ENCODE peak calls at places on chromosomes 4 and X, in seven cellular contexts. U is right lobe of liver; B is Karpas-422; C is Calu3; M is OCI-M1; G is GM18507; A is activated naive CD4-positive, alpha-beta T cell treated with anti-CD3 and anti-CD28 coated beads for 36 hours. P is an unnamed sample.

GRCh38 chrX:48083706-48084105 is 12.3 kb upstream of the ZNF630 start:
- DNase-seq in U (no peak), B (no peak), C (no peak), M (no peak), G (no peak), A (no peak), P (no peak)

GRCh38 chrX:30302957-30303356 is 6.2 kb downstream of the NR0B1 start:
- DNase-seq in U (peak; percentile 41), B (no peak), C (peak; percentile 16), M (peak; percentile 3), G (no peak), A (no peak), P (peak; percentile 80)

GRCh38 chr4:99710681-99711345 is 53.2 kb upstream of the C4orf54 start:
- DNase-seq in U (no peak), B (no peak), C (peak; percentile 8), M (no peak), G (no peak), A (peak; percentile 33), P (no peak)

GRCh38 chr4:1154523-1155182 is 17.7 kb downstream of the SPON2 start:
- DNase-seq in U (no peak), B (no peak), C (peak; percentile 36), M (no peak), G (no peak), A (no peak), P (no peak)

GRCh38 chrX:2282490-2283090 is 218.2 kb downstream of the DHRSX start:
- DNase-seq in U (no peak), B (no peak), C (no peak), M (no peak), G (no peak), A (no peak), P (no peak)

GRCh38 chr4:56618734-56619133 is 62.4 kb downstream of the HOPX start:
- DNase-seq in U (no peak), B (no peak), C (no peak), M (peak; percentile 15), G (no peak), A (no peak), P (no peak)

GRCh38 chr4:13642163-13642562 is 14.6 kb upstream of the BOD1L1 start:
- DNase-seq in U (no peak), B (no peak), C (no peak), M (no peak), G (no peak), A (no peak), P (no peak)

GRCh38 chr4:129092636-129093172 is 635 bp downstream of the SCLT1 start:
- DNase-seq in U (no peak), B (peak; percentile 74), C (no peak), M (peak; percentile 66), G (no peak), A (no peak), P (no peak)

GRCh38 chr4:31370866-31371465 is 650.8 kb downstream of the PCDH7 start:
- DNase-seq in U (no peak), B (peak; percentile 79), C (no peak), M (peak; percentile 74), G (no peak), A (peak; percentile 7), P (peak; percentile 15)

GRCh38 chrX:133685806-133686205 is 270.5 kb upstream of the GPC4 start:
- DNase-seq in U (no peak), B (peak; percentile 87), C (no peak), M (no peak), G (no peak), A (no peak), P (no peak)

GRCh38 chrX:47573334-47574095 is 8.7 kb upstream of the TIMP1 start:
- DNase-seq in U (no peak), B (peak; percentile 27), C (no peak), M (no peak), G (no peak), A (no peak), P (peak; percentile 58)

GRCh38 chr4:24497221-24497620 is 87.1 kb downstream of the DHX15 start:
- DNase-seq in U (no peak), B (no peak), C (no peak), M (no peak), G (no peak), A (no peak), P (no peak)

GRCh38 chr4:102541708-102542107 is 40.5 kb downstream of the NFKB1 start:
- DNase-seq in U (no peak), B (no peak), C (no peak), M (no peak), G (no peak), A (peak; percentile 67), P (no peak)

GRCh38 chr4:23827971-23828680 is 61.7 kb downstream of the PPARGC1A start:
- DNase-seq in U (no peak), B (no peak), C (no peak), M (peak; percentile 2), G (no peak), A (no peak), P (no peak)

GRCh38 chr4:102338405-102338804 is 6.9 kb downstream of the SLC39A8 start:
- DNase-seq in U (no peak), B (no peak), C (no peak), M (no peak), G (no peak), A (no peak), P (no peak)

GRCh38 chrX:85622635-85623034 is 243.2 kb upstream of the POF1B start:
- DNase-seq in U (no peak), B (no peak), C (no peak), M (no peak), G (no peak), A (no peak), P (no peak)

GRCh38 chr4:2484993-2485392 is 16.1 kb downstream of the RNF4 start:
- DNase-seq in U (peak; percentile 63), B (peak; percentile 89), C (no peak), M (no peak), G (no peak), A (peak; percentile 85), P (peak; percentile 76)

GRCh38 chrX:130916636-130917422 is 13.8 kb upstream of the ENOX2 start:
- DNase-seq in U (peak; percentile 45), B (peak; percentile 77), C (peak; percentile 42), M (peak; percentile 63), G (no peak), A (peak; percentile 43), P (peak; percentile 30)

GRCh38 chr4:4456816-4457578 is 70.1 kb downstream of the NSG1 start:
- DNase-seq in U (no peak), B (peak; percentile 71), C (no peak), M (no peak), G (no peak), A (no peak), P (no peak)

GRCh38 chr4:4852591-4853362 is 6.7 kb upstream of the MSX1 start:
- DNase-seq in U (no peak), B (no peak), C (peak; percentile 22), M (no peak), G (no peak), A (peak; percentile 42), P (peak; percentile 35)

GRCh38 chr4:166312166-166312565 is 439.1 kb downstream of the TLL1 start:
- DNase-seq in U (no peak), B (no peak), C (no peak), M (no peak), G (no peak), A (no peak), P (no peak)

GRCh38 chr4:6834867-6835266 is 52.3 kb downstream of the KIAA0232 start:
- DNase-seq in U (no peak), B (no peak), C (no peak), M (no peak), G (no peak), A (no peak), P (no peak)

GRCh38 chr4:3478446-3479357 is 15.6 kb downstream of the DOK7 start:
- DNase-seq in U (no peak), B (no peak), C (no peak), M (no peak), G (no peak), A (no peak), P (no peak)

GRCh38 chr4:154743683-154744340 is at the start of gene LRAT:
- DNase-seq in U (peak; percentile 59), B (no peak), C (peak; percentile 81), M (no peak), G (no peak), A (peak; percentile 49), P (peak; percentile 84)

GRCh38 chr4:52958232-52958631 is 96.1 kb downstream of the RASL11B start:
- DNase-seq in U (no peak), B (no peak), C (no peak), M (no peak), G (no peak), A (no peak), P (no peak)

GRCh38 chrX:65813245-65813644 is 145.8 kb downstream of the MSN start:
- DNase-seq in U (no peak), B (no peak), C (no peak), M (no peak), G (no peak), A (no peak), P (no peak)

GRCh38 chr4:129167640-129168260 is 71.8 kb downstream of the C4orf33 start:
- DNase-seq in U (no peak), B (no peak), C (no peak), M (no peak), G (no peak), A (no peak), P (no peak)

GRCh38 chr4:100284302-100284701 is 94.0 kb upstream of the DDIT4L start:
- DNase-seq in U (no peak), B (no peak), C (no peak), M (no peak), G (no peak), A (no peak), P (no peak)

GRCh38 chr4:102566426-102566825 is 65.3 kb downstream of the NFKB1 start:
- DNase-seq in U (no peak), B (no peak), C (no peak), M (no peak), G (no peak), A (no peak), P (no peak)

GRCh38 chr4:157005193-157005592 is 33.6 kb upstream of the PDGFC start:
- DNase-seq in U (no peak), B (no peak), C (no peak), M (peak; percentile 70), G (no peak), A (no peak), P (no peak)

GRCh38 chr4:146520894-146521542 is 722 bp downstream of the SLC10A7 start:
- DNase-seq in U (peak; percentile 49), B (peak; percentile 78), C (peak; percentile 3), M (peak; percentile 89), G (no peak), A (peak; percentile 63), P (peak; percentile 26)

GRCh38 chrX:262391-262909 is 18.7 kb upstream of the PLCXD1 start:
- DNase-seq in U (peak; percentile 61), B (no peak), C (no peak), M (no peak), G (no peak), A (no peak), P (no peak)

GRCh38 chr4:101187837-101188236 is 159.5 kb downstream of the PPP3CA start:
- DNase-seq in U (no peak), B (peak; percentile 44), C (no peak), M (peak; percentile 17), G (no peak), A (no peak), P (no peak)

GRCh38 chrX:38726596-38726995 is 74.7 kb upstream of the MID1IP1 start:
- DNase-seq in U (no peak), B (no peak), C (no peak), M (no peak), G (no peak), A (no peak), P (no peak)

GRCh38 chr4:176745902-176746301 is 46.8 kb downstream of the VEGFC start:
- DNase-seq in U (no peak), B (no peak), C (no peak), M (no peak), G (no peak), A (no peak), P (no peak)

GRCh38 chr4:145375416-145375815 is 106.2 kb upstream of the SMAD1 start:
- DNase-seq in U (no peak), B (no peak), C (no peak), M (no peak), G (no peak), A (no peak), P (no peak)